ENCODE peak calls at places on chromosomes 16 and 17, in five cellular contexts. Q is stimulated activated CD8-positive, alpha-beta memory T cell treated with anti-CD3 and anti-CD28 coated beads, Interleukin-4, amount 100 ng/mL, for 4 hours; P is GM12892; N is NCI-H524 treated with DMSO at 0.1 percent for 48 hours; X is mucosa of descending colon. R is an unnamed sample.
A peak's percentile ranks its signal among the peaks of the same experiment; 100 is the strongest.

GRCh38 chr17:39144414-39144813 is 7.0 kb downstream of the PLXDC1 start:
- DNase-seq in Q (no peak), N (no peak), P (no peak), X (peak; percentile 67), R (no peak)

GRCh38 chr17:83098241-83099085 is 19.1 kb downstream of the METRNL start:
- DNase-seq in P (no peak), Q (no peak), N (no peak), X (peak; percentile 43), R (no peak)

GRCh38 chr16:63312343-63312742 is 1276.1 kb upstream of the CDH8 start:
- DNase-seq in P (no peak), Q (no peak), N (peak; percentile 93), X (no peak), R (no peak)

GRCh38 chr17:3796110-3796821 is 4.7 kb downstream of the ITGAE start:
- DNase-seq in P (peak; percentile 70), N (no peak), Q (peak; percentile 61), X (peak; percentile 55), R (peak; percentile 57)

GRCh38 chr16:67719778-67720144 is 645 bp upstream of the GFOD2 start:
- DNase-seq in P (no peak), X (peak; percentile 47), Q (no peak), N (no peak), R (no peak)

GRCh38 chr17:12637015-12637414 is 28.7 kb upstream of the MYOCD start:
- DNase-seq in N (no peak), X (no peak), P (no peak), Q (no peak), R (no peak)

GRCh38 chr17:78206298-78206697 is 7.8 kb upstream of the BIRC5 start:
- DNase-seq in X (no peak), N (no peak), P (no peak), Q (no peak), R (no peak)

GRCh38 chr16:59859606-59860402 is 1125.7 kb upstream of the GOT2 start:
- DNase-seq in N (no peak), X (no peak), P (no peak), Q (no peak), R (no peak)

GRCh38 chr16:85935957-85936760 is 37.2 kb downstream of the IRF8 start:
- DNase-seq in X (peak; percentile 43), P (peak; percentile 63), Q (peak; percentile 60), N (no peak), R (peak; percentile 65)

GRCh38 chr16:87119748-87120147 is 197.4 kb downstream of the C16orf95 start:
- DNase-seq in X (no peak), N (no peak), P (no peak), Q (no peak), R (no peak)

GRCh38 chr16:2686912-2687507 is 4.7 kb downstream of the KCTD5 start:
- DNase-seq in N (no peak), X (peak; percentile 45), Q (no peak), P (peak; percentile 90), R (peak; percentile 95)

GRCh38 chr17:39782980-39783379 is 45.2 kb downstream of the GRB7 start:
- DNase-seq in N (no peak), P (no peak), X (no peak), Q (no peak), R (no peak)

GRCh38 chr16:17403859-17404545 is 66.8 kb downstream of the XYLT1 start:
- DNase-seq in Q (no peak), P (no peak), X (no peak), N (no peak), R (no peak)

R was measured in GM19239.